ENCODE peak calls at places on chromosomes 1 and 21, in seven cellular contexts. F is GM23338, D is fibroblast of lung, U is GM23248, Q is MM.1S, L is hepatocyte, H is K562. O is an unnamed sample. For H3K79me2, the result is how much of the 10 kb centered on the place peaks cover.

GRCh38 chr1:97654866-97655265 is 266.0 kb downstream of the DPYD start:
- DNase-seq in F (no peak), D (no peak), U (no peak), Q (no peak), L (no peak), H (no peak), O (no peak)

GRCh38 chr1:62676606-62677356 is 11.4 kb downstream of the DOCK7 start:
- DNase-seq in F (peak), D (peak), U (peak), Q (no peak), L (no peak), H (no peak), O (no peak)

GRCh38 chr1:62428351-62428750 is 8.5 kb upstream of the USP1 start:
- DNase-seq in F (no peak), D (no peak), U (no peak), Q (no peak), L (no peak), H (no peak), O (no peak)

GRCh38 chr1:169999357-169999756 is 75.1 kb downstream of the KIFAP3 start:
- DNase-seq in F (no peak), D (peak), U (peak), Q (no peak), L (peak), H (no peak), O (no peak)

GRCh38 chr1:199038188-199038587 is 399.3 kb downstream of the PTPRC start:
- DNase-seq in F (no peak), D (no peak), U (no peak), Q (no peak), L (no peak), H (no peak), O (no peak)

GRCh38 chr1:61606448-61607312 is 118.3 kb downstream of the TM2D1 start:
- DNase-seq in F (no peak), D (peak), U (peak), Q (no peak), L (no peak), H (no peak), O (no peak)

GRCh38 chr1:6675936-6676335 is 25.7 kb downstream of the DNAJC11 start:
- DNase-seq in F (no peak), D (no peak), U (no peak), Q (no peak), L (no peak), H (no peak), O (no peak)

GRCh38 chr1:23657659-23658275 is 33.8 kb upstream of the RPL11 start:
- DNase-seq in F (peak), D (peak), U (peak), Q (peak), L (peak), H (peak), O (peak)

GRCh38 chr1:15678578-15678977 is 5.5 kb upstream of the PLEKHM2 start:
- DNase-seq in F (peak), D (peak), U (peak), Q (peak), L (peak), H (no peak), O (no peak)

GRCh38 chr1:9767964-9768668 is 55.6 kb downstream of the CLSTN1 start:
- DNase-seq in F (peak), D (no peak), U (no peak), Q (no peak), L (no peak), H (peak), O (no peak)

GRCh38 chr1:36136535-36136934 is 11.5 kb upstream of the COL8A2 start:
- DNase-seq in F (no peak), D (peak), U (peak), Q (no peak), L (no peak), H (no peak), O (no peak)

GRCh38 chr21:42013338-42013737 is 3.2 kb upstream of the ZBTB21 start:
- DNase-seq in F (no peak), D (no peak), U (no peak), Q (no peak), L (no peak), H (no peak), O (no peak)

GRCh38 chr1:221711642-221712041 is 30.2 kb downstream of the DUSP10 start:
- DNase-seq in F (no peak), D (no peak), U (no peak), Q (no peak), L (no peak), H (no peak), O (no peak)

GRCh38 chr1:157157481-157158190 is 19.4 kb upstream of the ETV3 start:
- DNase-seq in F (no peak), D (peak), U (peak), Q (no peak), L (no peak), H (no peak), O (no peak)

GRCh38 chr1:119735217-119735616 is 23.5 kb downstream of the PHGDH start:
- DNase-seq in F (no peak), D (no peak), U (no peak), Q (no peak), L (no peak), H (no peak), O (no peak)

GRCh38 chr1:112061852-112062451 is 72.5 kb upstream of the KCND3 start:
- DNase-seq in F (no peak), D (no peak), U (no peak), Q (no peak), L (no peak), H (no peak), O (no peak)

GRCh38 chr1:15311886-15312285 is 64.9 kb downstream of the FHAD1 start:
- DNase-seq in F (no peak), D (peak), U (peak), Q (no peak), L (no peak), H (no peak), O (no peak)

GRCh38 chr1:93587354-93587753 is 94.3 kb downstream of the BCAR3 start:
- DNase-seq in F (no peak), D (no peak), U (no peak), Q (no peak), L (no peak), H (no peak), O (no peak)

GRCh38 chr1:93591833-93592635 is 89.6 kb downstream of the BCAR3 start:
- DNase-seq in F (no peak), D (no peak), U (no peak), Q (peak), L (peak), H (peak), O (peak)

GRCh38 chr1:93588206-93588605 is 93.4 kb downstream of the BCAR3 start:
- DNase-seq in F (no peak), D (no peak), U (peak), Q (no peak), L (no peak), H (no peak), O (no peak)

GRCh38 chr1:93591291-93591832 is 90.3 kb downstream of the BCAR3 start:
- DNase-seq in F (no peak), D (no peak), U (no peak), Q (no peak), L (peak), H (no peak), O (no peak)

DNA sequence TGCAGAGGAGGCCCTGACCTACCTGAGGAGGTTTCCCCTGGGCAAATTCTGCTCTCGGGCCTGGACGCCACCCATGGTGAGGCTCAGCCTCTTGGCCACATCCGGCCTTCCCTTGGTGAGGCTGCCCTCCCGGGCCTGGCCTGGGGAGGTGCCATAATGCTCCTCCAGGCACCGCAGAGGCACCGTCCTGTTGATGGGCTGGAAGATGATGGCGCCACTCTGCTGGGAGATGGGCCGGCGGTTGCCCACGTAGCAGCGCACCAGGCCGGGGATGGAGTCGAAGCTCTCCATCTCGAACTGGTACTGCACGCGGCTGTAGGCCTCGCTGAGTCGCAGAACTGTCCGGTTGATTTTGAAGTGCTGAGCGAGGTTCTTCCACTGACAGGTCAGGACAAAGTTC is 92.7 kb downstream of the BCAR3 start:
- DNase-seq in F (no peak), D (no peak), U (no peak), Q (no peak), L (no peak), H (no peak), O (no peak)
- H3K27ac ChIP-seq in F (no peak), D (no peak), U (no peak), Q (no peak), L (no peak), H (no peak), O (no peak)

DNA sequence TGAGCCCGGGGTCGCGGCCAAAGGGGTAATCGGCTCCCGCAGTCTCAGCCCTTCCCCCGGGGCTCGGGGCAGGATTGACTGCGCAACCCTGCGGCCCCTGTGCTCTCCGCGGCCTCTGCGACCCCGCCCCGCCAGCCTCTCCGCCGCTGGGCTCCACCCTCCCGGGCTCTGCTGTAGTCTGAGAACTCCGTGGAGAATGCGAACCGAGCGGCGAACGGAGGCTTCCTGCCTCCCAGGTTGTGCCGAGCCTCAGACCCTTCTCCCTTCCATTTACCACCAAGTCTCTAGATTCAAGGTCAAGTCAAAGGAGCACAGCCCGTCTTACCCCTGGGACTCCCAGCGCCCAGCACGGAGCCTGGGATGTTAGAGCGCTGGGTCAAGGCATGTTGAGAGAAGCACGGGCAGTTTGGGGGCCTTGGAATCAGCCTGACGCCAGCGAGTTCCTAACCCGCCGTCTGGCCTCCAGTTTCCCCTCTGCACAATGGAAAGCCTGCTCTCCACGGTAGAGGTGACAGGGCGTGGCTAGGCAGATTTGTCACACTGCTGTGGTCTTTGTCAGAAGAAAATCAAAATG is 3.0 kb downstream of the ATP2B4 start:
- DNase-seq in F (peak), D (peak), U (peak), Q (no peak), L (peak), H (peak), O (peak)
- H3K79me2 ChIP-seq in F (under half), D (half or more), U (half or more), Q (under half), L (half or more), H (under half), O (half or more)

DNA sequence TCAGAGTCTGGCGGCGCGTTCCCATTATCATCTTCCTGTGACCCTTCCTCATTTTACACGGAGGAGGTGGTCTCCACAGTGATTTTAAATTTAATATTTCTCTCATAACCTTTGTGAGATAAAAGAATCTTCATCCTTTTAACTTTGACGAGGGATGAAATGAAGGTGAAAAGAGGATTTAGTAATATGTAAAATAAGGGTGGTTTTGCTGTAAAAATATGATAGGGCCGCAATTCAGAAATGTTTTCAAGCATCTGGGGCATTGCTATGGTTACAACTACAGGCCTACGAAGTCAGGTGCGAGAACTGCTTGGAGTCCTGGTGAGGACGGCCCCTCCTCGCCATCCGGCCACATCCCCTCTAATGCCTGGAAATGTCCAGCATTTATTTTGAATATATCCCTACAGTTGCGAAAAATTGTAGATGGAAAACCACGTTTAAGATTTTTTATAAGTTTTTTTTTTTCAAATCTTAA is 422 bp upstream of the RSBN1 start:
- DNase-seq in F (peak), D (no peak), U (peak), Q (no peak), L (peak), H (peak), O (peak)
- H3K27ac ChIP-seq in F (peak), D (peak), U (peak), Q (peak), L (peak), H (peak), O (no peak)

DNA sequence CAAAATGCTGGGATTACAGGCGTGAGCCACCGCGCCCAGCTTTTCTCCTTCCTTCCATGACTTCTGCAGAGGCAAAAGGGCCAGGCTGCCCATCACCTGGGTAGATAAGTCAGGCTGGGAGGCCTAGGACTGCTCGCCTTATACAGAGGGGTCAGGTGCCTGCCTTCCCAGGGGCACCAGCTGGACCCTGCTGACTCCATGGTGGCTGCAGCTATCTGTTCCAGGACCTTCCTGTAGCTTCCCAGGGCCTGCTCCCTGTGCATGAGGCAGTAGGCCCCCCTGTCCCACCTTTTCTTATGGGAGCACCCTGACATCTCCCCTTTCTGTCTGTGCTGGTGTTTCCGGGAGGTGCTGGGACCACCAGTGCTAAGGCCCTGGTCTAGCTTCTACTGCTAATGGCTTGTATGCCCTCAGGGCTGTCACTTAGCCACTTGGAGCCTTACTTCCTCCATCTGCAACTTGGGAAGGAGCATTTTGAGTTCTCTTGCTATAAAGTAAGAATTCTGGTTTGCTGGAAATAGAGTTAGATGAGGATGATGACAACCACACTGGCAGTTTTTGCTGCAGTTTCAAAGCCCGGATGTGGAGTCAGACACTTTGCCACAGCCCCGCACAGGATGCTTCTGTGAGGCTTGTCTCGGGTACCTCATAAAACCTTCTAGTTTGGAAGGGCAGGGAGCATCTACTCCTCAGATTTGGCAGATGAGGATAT is 14.4 kb downstream of the SOX13 start:
- DNase-seq in F (no peak), D (no peak), U (peak), Q (no peak), L (no peak), H (no peak), O (no peak)
- H3K79me2 ChIP-seq in F (half or more), D (under half), U (half or more), Q (under half), L (half or more), H (under half), O (half or more)